ENCODE peak calls at places on chromosome 3, in nine cellular contexts. B is lung; L is cardiac muscle cell; V is GM23248; W is naive thymus-derived CD4-positive, alpha-beta T cell; Y is Panc1; N is HepG2; J is CD4-positive, CD25-positive, alpha-beta regulatory T cell; P is A549. T is an unnamed sample.

GRCh38 chr3:106839576-106840280 is 537.5 kb upstream of the CCDC54 start:
- DNase-seq in B (no peak), L (peak), V (peak), W (no peak), Y (no peak), N (no peak), J (no peak), P (no peak), T (no peak)

GRCh38 chr3:23612296-23612891 is 193.4 kb upstream of the UBE2E1 start:
- DNase-seq in B (no peak), L (peak), V (peak), W (no peak), Y (peak), N (no peak), J (no peak), P (peak), T (no peak)

GRCh38 chr3:141686477-141687280 is 51.4 kb upstream of the RNF7 start:
- DNase-seq in B (peak), L (peak), V (peak), W (no peak), Y (peak), N (peak), J (peak), P (peak), T (no peak)

GRCh38 chr3:173371848-173372487 is 25.6 kb upstream of the NLGN1 start:
- DNase-seq in B (no peak), L (peak), V (peak), W (no peak), Y (no peak), N (no peak), J (no peak), P (peak), T (no peak)

GRCh38 chr3:194908432-194908966 is 222.8 kb downstream of the FAM43A start:
- DNase-seq in B (peak), L (no peak), V (no peak), W (no peak), Y (no peak), N (no peak), J (no peak), P (no peak), T (no peak)

GRCh38 chr3:194738254-194739093 is 52.8 kb downstream of the FAM43A start:
- DNase-seq in B (no peak), L (peak), V (peak), W (no peak), Y (no peak), N (no peak), J (no peak), P (no peak), T (no peak)

GRCh38 chr3:30752961-30753360 is 141.5 kb downstream of the GADL1 start:
- DNase-seq in B (peak), L (peak), V (peak), W (no peak), Y (no peak), N (peak), J (no peak), P (peak), T (no peak)

GRCh38 chr3:143090486-143090885 is 29.1 kb upstream of the CHST2 start:
- DNase-seq in B (no peak), L (no peak), V (no peak), W (no peak), Y (no peak), N (no peak), J (no peak), P (no peak), T (no peak)

GRCh38 chr3:193439423-193439822 is 60.9 kb upstream of the ATP13A5 start:
- DNase-seq in B (no peak), L (no peak), V (no peak), W (no peak), Y (no peak), N (no peak), J (peak), P (no peak), T (no peak)

GRCh38 chr3:8147726-8148125 is 353.9 kb upstream of the LMCD1 start:
- DNase-seq in B (no peak), L (no peak), V (peak), W (no peak), Y (no peak), N (no peak), J (no peak), P (no peak), T (no peak)

GRCh38 chr3:17070560-17070959 is 185.8 kb downstream of the PLCL2 start:
- DNase-seq in B (no peak), L (peak), V (peak), W (no peak), Y (no peak), N (no peak), J (no peak), P (peak), T (no peak)

GRCh38 chr3:170257145-170257544 is 34.9 kb downstream of the PRKCI start:
- DNase-seq in B (no peak), L (no peak), V (no peak), W (no peak), Y (no peak), N (no peak), J (no peak), P (no peak), T (no peak)

GRCh38 chr3:73094127-73094526 is 32.7 kb downstream of the EBLN2 start:
- DNase-seq in B (no peak), L (no peak), V (peak), W (no peak), Y (no peak), N (peak), J (peak), P (peak), T (no peak)

GRCh38 chr3:188401244-188401604 is 247.3 kb downstream of the LPP start:
- DNase-seq in B (no peak), L (no peak), V (no peak), W (no peak), Y (no peak), N (peak), J (no peak), P (no peak), T (no peak)

GRCh38 chr3:34872406-34872805 is 766.9 kb upstream of the ARPP21 start:
- DNase-seq in B (no peak), L (no peak), V (no peak), W (no peak), Y (no peak), N (no peak), J (no peak), P (no peak), T (no peak)

GRCh38 chr3:149620291-149621020 is 37.4 kb downstream of the WWTR1 start:
- DNase-seq in B (no peak), L (peak), V (peak), W (no peak), Y (no peak), N (no peak), J (no peak), P (no peak), T (no peak)

GRCh38 chr3:127485396-127486170 is 105.0 kb downstream of the TPRA1 start:
- DNase-seq in B (peak), L (no peak), V (peak), W (no peak), Y (no peak), N (no peak), J (no peak), P (no peak), T (no peak)

GRCh38 chr3:37707428-37708372 is 154.0 kb upstream of the CTDSPL start:
- DNase-seq in B (no peak), L (no peak), V (no peak), W (no peak), Y (no peak), N (no peak), J (no peak), P (no peak), T (no peak)

GRCh38 chr3:141863497-141863896 is 12.9 kb upstream of the ATP1B3 start:
- DNase-seq in B (no peak), L (peak), V (peak), W (no peak), Y (no peak), N (no peak), J (no peak), P (no peak), T (no peak)

GRCh38 chr3:9704343-9705322 is 1.0 kb downstream of the CPNE9 start:
- DNase-seq in B (peak), L (peak), V (peak), W (no peak), Y (no peak), N (peak), J (no peak), P (peak), T (no peak)

GRCh38 chr3:111667621-111668239 is 72.6 kb upstream of the ZBED2 start:
- DNase-seq in B (peak), L (peak), V (peak), W (peak), Y (no peak), N (no peak), J (peak), P (no peak), T (peak)

GRCh38 chr3:31439888-31440287 is 92.8 kb upstream of the STT3B start:
- DNase-seq in B (no peak), L (no peak), V (no peak), W (no peak), Y (no peak), N (no peak), J (no peak), P (no peak), T (no peak)

GRCh38 chr3:63934484-63934883 is 22.3 kb upstream of the SCAANT1 start:
- DNase-seq in B (no peak), L (no peak), V (no peak), W (no peak), Y (no peak), N (no peak), J (peak), P (no peak), T (peak)

GRCh38 chr3:13229291-13229949 is 156.2 kb upstream of the IQSEC1 start:
- DNase-seq in B (no peak), L (peak), V (peak), W (no peak), Y (no peak), N (peak), J (peak), P (peak), T (no peak)

DNA sequence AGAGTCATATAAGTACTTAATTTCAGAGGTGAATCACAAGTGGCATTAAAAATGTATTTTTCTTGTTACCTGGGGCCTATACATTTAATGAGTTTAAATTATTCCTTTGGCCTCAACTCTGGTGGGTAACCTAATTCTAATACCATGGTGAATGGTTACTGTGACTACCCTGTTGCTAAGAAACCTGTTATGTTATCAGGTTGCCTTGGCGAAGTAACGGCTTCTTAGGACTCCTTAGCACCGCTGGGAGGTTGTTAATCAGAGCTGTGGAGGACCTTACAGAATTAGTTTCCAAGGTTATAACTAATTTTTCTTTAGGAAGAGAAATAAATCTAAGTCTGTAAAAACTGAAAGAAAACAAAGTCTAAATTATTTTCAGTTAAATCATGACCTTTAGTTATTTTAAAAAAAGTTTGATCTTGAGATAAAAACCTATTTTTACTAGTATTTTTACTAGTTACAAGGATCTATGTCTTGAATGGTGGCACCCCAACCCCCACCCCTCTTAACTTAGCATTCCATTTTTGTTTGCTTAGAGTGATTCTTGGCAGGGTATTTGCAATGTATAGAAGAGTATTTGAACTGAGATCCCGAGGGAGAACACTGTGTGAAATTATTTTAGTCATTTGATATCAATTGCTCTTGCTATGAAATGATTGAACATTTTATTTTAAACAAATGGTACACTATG is 155.5 kb downstream of the FNDC3B start:
- DNase-seq in B (no peak), L (peak), V (peak), W (no peak), Y (no peak), N (no peak), J (no peak), P (peak), T (no peak)
- H3K4me3 ChIP-seq in B (no peak), L (no peak), V (no peak), W (no peak), Y (no peak), N (no peak), J (no peak), P (no peak), T (no peak)

GRCh38 chr3:155646554-155647189 is 98.2 kb downstream of the PLCH1 start:
- DNase-seq in B (no peak), L (no peak), V (no peak), W (no peak), Y (no peak), N (peak), J (no peak), P (no peak), T (no peak)
- H3K27ac ChIP-seq in B (no peak), L (peak), V (no peak), W (no peak), Y (no peak), N (peak), J (no peak), P (no peak), T (no peak)

GRCh38 chr3:178699364-178699763 is 163.1 kb downstream of the KCNMB2 start:
- DNase-seq in B (no peak), L (no peak), V (no peak), W (no peak), Y (no peak), N (no peak), J (no peak), P (no peak), T (no peak)

GRCh38 chr3:178705925-178706324 is 169.7 kb downstream of the KCNMB2 start:
- DNase-seq in B (no peak), L (no peak), V (no peak), W (no peak), Y (no peak), N (no peak), J (no peak), P (no peak), T (no peak)

GRCh38 chr3:178699810-178700209 is 163.6 kb downstream of the KCNMB2 start:
- DNase-seq in B (no peak), L (peak), V (no peak), W (no peak), Y (no peak), N (no peak), J (no peak), P (no peak), T (no peak)

GRCh38 chr3:178706411-178706810 is 170.2 kb downstream of the KCNMB2 start:
- DNase-seq in B (no peak), L (no peak), V (no peak), W (no peak), Y (no peak), N (no peak), J (no peak), P (no peak), T (no peak)

GRCh38 chr3:178703268-178703975 is 167.2 kb downstream of the KCNMB2 start:
- DNase-seq in B (no peak), L (peak), V (peak), W (no peak), Y (peak), N (no peak), J (no peak), P (no peak), T (no peak)
- H3K4me3 ChIP-seq in B (no peak), L (no peak), V (no peak), W (no peak), Y (no peak), N (no peak), J (no peak), P (no peak), T (no peak)

GRCh38 chr3:123110238-123110952 is 43.6 kb downstream of the PDIA5 start:
- DNase-seq in B (no peak), L (no peak), V (no peak), W (no peak), Y (no peak), N (no peak), J (no peak), P (no peak), T (no peak)
- H3K27ac ChIP-seq in B (no peak), L (no peak), V (no peak), W (no peak), Y (no peak), N (no peak), J (no peak), P (no peak), T (no peak)

DNA sequence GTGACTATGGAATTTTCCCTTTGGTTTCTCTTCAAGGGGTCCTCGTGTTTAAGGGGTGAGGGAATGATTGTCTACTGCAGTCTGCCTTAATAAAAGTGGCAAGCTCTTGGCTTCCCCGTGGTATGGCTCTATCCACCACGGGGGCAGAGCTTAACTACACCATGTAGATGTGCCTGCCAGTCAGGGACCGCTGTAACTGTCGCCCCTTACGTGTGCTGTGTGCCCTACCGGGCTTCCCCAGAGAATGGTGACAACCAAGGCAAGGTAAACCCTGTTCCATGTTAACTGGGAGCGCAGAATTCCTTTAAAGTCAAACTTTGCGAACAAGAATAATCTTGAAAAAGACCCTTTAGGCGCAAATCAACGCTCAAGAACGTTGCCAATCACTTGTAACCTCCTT is 966 bp upstream of the C3orf80 start:
- DNase-seq in B (no peak), L (no peak), V (no peak), W (no peak), Y (no peak), N (no peak), J (peak), P (no peak), T (no peak)
- H3K4me3 ChIP-seq in B (no peak), L (peak), V (no peak), W (no peak), Y (no peak), N (no peak), J (peak), P (no peak), T (no peak)

GRCh38 chr3:138845071-138845685 is 10.4 kb upstream of the PIK3CB start:
- DNase-seq in B (no peak), L (no peak), V (no peak), W (no peak), Y (no peak), N (no peak), J (no peak), P (no peak), T (no peak)
- H3K27ac ChIP-seq in B (peak), L (no peak), V (no peak), W (no peak), Y (no peak), N (peak), J (no peak), P (no peak), T (no peak)

T was measured in CD8-positive, alpha-beta memory T cell.